ENCODE peak calls at places on chromosome 1, in five cellular contexts. X is stimulated activated CD8-positive, alpha-beta memory T cell treated with anti-CD3 and anti-CD28 coated beads, Interleukin-2, amount 100 ng/mL, for 48 hours; Z is lower lobe of right lung; L is ecto neural progenitor cell; N is effector memory CD4-positive, alpha-beta T cell. F is an unnamed sample.

GRCh38 chr1:154591206-154591605 is 16.8 kb downstream of the ADAR start:
- DNase-seq in X (no peak), Z (no peak), L (no peak), N (no peak), F (no peak)

GRCh38 chr1:116990612-116991151 is 10.9 kb upstream of the CD101 start:
- DNase-seq in X (no peak), Z (no peak), L (no peak), N (no peak), F (no peak)

GRCh38 chr1:82969340-82969739 is 1029.6 kb downstream of the TTLL7 start:
- DNase-seq in X (no peak), Z (no peak), L (no peak), N (no peak), F (no peak)

GRCh38 chr1:41955461-41956159 is 36.9 kb upstream of the HIVEP3 start:
- DNase-seq in X (no peak), Z (no peak), L (no peak), N (no peak), F (no peak)

GRCh38 chr1:239587066-239587465 is 200.7 kb downstream of the CHRM3 start:
- DNase-seq in X (peak; percentile 3), Z (no peak), L (no peak), N (peak; percentile 17), F (peak; percentile 3)

GRCh38 chr1:98323906-98324358 is 337.6 kb upstream of the SNX7 start:
- DNase-seq in X (no peak), Z (no peak), L (no peak), N (no peak), F (no peak)

GRCh38 chr1:44481701-44482100 is 76.6 kb downstream of the RNF220 start:
- DNase-seq in X (no peak), Z (no peak), L (no peak), N (no peak), F (no peak)

GRCh38 chr1:236685917-236686814 is at the start of gene ACTN2:
- DNase-seq in X (peak; percentile 26), Z (peak; percentile 61), L (peak; percentile 75), N (peak; percentile 24), F (peak; percentile 4)

GRCh38 chr1:31064685-31065309 is 720 bp downstream of the PUM1 start:
- DNase-seq in X (no peak), Z (peak; percentile 46), L (no peak), N (no peak), F (no peak)

GRCh38 chr1:216223521-216223920 is 199.7 kb downstream of the USH2A start:
- DNase-seq in X (no peak), Z (no peak), L (no peak), N (no peak), F (no peak)

GRCh38 chr1:206971029-206971655 is 882 bp upstream of the FCAMR start:
- DNase-seq in X (no peak), Z (no peak), L (no peak), N (no peak), F (no peak)

GRCh38 chr1:78049396-78049795 is 3.6 kb downstream of the GIPC2 start:
- DNase-seq in X (no peak), Z (no peak), L (no peak), N (no peak), F (no peak)

GRCh38 chr1:89809556-89809955 is 11.3 kb upstream of the LRRC8D start:
- DNase-seq in X (no peak), Z (no peak), L (no peak), N (no peak), F (no peak)

GRCh38 chr1:224170748-224171478 is 12.1 kb upstream of the DEGS1 start:
- DNase-seq in X (no peak), Z (peak; percentile 66), L (no peak), N (peak; percentile 22), F (peak; percentile 28)

GRCh38 chr1:186843261-186843660 is 14.5 kb downstream of the PLA2G4A start:
- DNase-seq in X (no peak), Z (no peak), L (no peak), N (no peak), F (no peak)

GRCh38 chr1:33086384-33086850 is 5.5 kb downstream of the AZIN2 start:
- DNase-seq in X (no peak), Z (peak; percentile 79), L (peak; percentile 85), N (peak; percentile 12), F (peak; percentile 18)

GRCh38 chr1:148373236-148373935 is 109.7 kb downstream of the PPIAL4G start:
- DNase-seq in X (no peak), Z (no peak), L (no peak), N (no peak), F (no peak)

GRCh38 chr1:204971700-204972336 is 71.2 kb upstream of the CNTN2 start:
- DNase-seq in X (no peak), Z (no peak), L (no peak), N (no peak), F (no peak)

GRCh38 chr1:33152685-33153432 is 29.0 kb downstream of the TRIM62 start:
- DNase-seq in X (no peak), Z (no peak), L (peak; percentile 70), N (no peak), F (no peak)

GRCh38 chr1:9892563-9893528 is 17.2 kb downstream of the CTNNBIP1 start:
- DNase-seq in X (no peak), Z (no peak), L (no peak), N (no peak), F (no peak)

GRCh38 chr1:223363057-223363855 is 720 bp downstream of the SUSD4 start:
- DNase-seq in X (no peak), Z (peak; percentile 51), L (peak; percentile 72), N (peak; percentile 14), F (peak; percentile 16)